ENCODE peak calls at places on chromosome 18, in four cellular contexts. H is NCI-H2081 treated with DMSO at 0.1 percent for 48 hours, V is AG04450, X is SK-N-DZ. Q is an unnamed sample.

GRCh38 chr18:63312731-63313408 is 6.7 kb downstream of the BCL2 start:
- DNase-seq in X (no peak), V (no peak), H (no peak), Q (no peak)

GRCh38 chr18:49052891-49053644 is 102.3 kb upstream of the SMAD7 start:
- DNase-seq in V (peak), X (peak), H (no peak), Q (peak)

GRCh38 chr18:41940506-41941215 is 14.4 kb upstream of the PIK3C3 start:
- DNase-seq in V (peak), X (no peak), H (no peak), Q (peak)

GRCh38 chr18:48238206-48238605 is 171.0 kb downstream of the ZBTB7C start:
- DNase-seq in X (no peak), H (no peak), V (no peak), Q (peak)

GRCh38 chr18:11872479-11873136 is 21.4 kb downstream of the CHMP1B start:
- DNase-seq in H (no peak), V (no peak), X (no peak), Q (no peak)

GRCh38 chr18:36627616-36628015 is 201.2 kb downstream of the TPGS2 start:
- DNase-seq in V (no peak), X (no peak), H (no peak), Q (no peak)

GRCh38 chr18:35055105-35055504 is 13.9 kb downstream of the MAPRE2 start:
- DNase-seq in H (no peak), X (no peak), V (no peak), Q (no peak)

GRCh38 chr18:48053881-48054586 is 123.6 kb upstream of the SMAD2 start:
- DNase-seq in H (no peak), V (no peak), X (no peak), Q (no peak)

Q was measured in SJSA1.